ENCODE peak calls at places on chromosome 12, in five cellular contexts. O is SK-N-SH, U is GM23338, C is DND-41, B is PC-3. G is an unnamed sample.
A peak's percentile ranks its signal among the peaks of the same experiment; 100 is the strongest.

GRCh38 chr12:28603801-28604200 is 413.5 kb downstream of the CCDC91 start:
- DNase-seq in B (no peak), O (no peak), C (no peak), U (no peak), G (no peak)

GRCh38 chr12:104722541-104723534 is 235.3 kb downstream of the SLC41A2 start:
- DNase-seq in C (no peak), B (no peak), O (peak; percentile 73), U (peak; percentile 60), G (no peak)

GRCh38 chr12:96981053-96981452 is 74.0 kb downstream of the NEDD1 start:
- DNase-seq in C (no peak), U (no peak), B (peak; percentile 53), O (no peak), G (peak; percentile 18)

GRCh38 chr12:47704719-47705118 is 1.1 kb downstream of the RPAP3 start:
- DNase-seq in B (no peak), O (no peak), C (no peak), U (no peak), G (no peak)

GRCh38 chr12:109625131-109625559 is 51.6 kb downstream of the MVK start:
- DNase-seq in C (no peak), O (peak; percentile 85), U (no peak), B (peak; percentile 62), G (peak; percentile 44)

GRCh38 chr12:52555577-52555976 is 2.6 kb upstream of the KRT71 start:
- DNase-seq in O (no peak), U (no peak), B (no peak), C (no peak), G (no peak)

GRCh38 chr12:7834701-7835100 is 38.0 kb downstream of the SLC2A14 start:
- DNase-seq in C (no peak), O (no peak), U (no peak), B (no peak), G (peak; percentile 10)

GRCh38 chr12:6373022-6373787 is 2.2 kb downstream of the SCNN1A start:
- DNase-seq in O (no peak), C (no peak), U (no peak), B (no peak), G (no peak)

GRCh38 chr12:62006076-62006732 is 254.0 kb upstream of the USP15 start:
- DNase-seq in O (peak; percentile 49), C (peak; percentile 23), B (peak; percentile 63), U (peak; percentile 73), G (peak; percentile 52)

GRCh38 chr12:124241776-124242528 is 52.9 kb upstream of the RFLNA start:
- DNase-seq in O (no peak), C (no peak), U (peak; percentile 24), B (no peak), G (no peak)

GRCh38 chr12:123595729-123596128 is 6.2 kb upstream of the DDX55 start:
- DNase-seq in B (peak; percentile 44), U (no peak), O (no peak), C (no peak), G (peak; percentile 21)

DNA sequence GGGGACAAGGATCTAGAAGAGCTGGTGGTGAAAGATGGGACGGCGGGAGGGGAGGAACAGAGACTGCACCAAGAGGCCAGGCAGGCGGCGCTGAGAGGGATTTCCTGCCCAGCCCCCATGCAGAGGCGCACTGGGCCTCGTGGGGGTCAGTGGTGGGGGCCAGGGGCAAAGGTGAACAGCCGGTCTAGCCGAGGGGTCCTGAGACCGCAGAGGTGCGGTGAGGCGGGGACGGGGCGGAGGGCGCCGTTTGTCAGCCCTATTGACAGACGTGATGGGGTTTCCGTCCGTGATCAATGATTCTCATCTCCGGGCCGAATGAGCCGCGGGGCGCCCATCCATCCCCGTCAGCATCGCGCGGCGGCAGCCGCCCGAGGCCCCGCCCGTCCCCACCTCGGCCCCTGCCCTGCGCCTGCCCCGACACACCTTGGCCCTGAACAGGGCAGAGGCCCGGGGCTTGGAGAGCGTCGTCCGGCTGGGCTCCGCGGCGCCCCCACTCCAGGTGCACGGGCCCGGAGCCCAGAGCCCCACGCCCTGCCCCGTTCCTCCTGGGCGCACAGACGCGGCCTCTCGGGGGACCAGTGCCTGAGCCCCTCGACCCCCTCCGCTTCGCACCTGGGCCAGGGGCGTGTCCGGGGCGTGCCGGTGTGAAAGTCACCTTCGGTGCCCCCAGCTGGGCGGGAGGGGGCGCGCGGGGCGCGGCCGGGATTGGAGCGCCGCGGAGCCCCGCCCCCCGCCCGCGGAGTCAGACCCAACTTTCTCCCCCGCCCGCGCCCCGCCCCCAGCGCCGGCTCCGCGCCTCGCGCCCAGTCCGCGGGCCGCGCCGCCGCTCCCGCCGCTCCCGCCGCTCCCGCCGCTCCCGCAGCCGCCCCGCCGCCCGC is at the start of gene NXPH4:
- DNase-seq in O (peak; percentile 79), C (no peak), U (peak; percentile 86), B (peak; percentile 40), G (peak; percentile 57)
- H2AFZ ChIP-seq in O (peak within 1 kb of the TSS; percentile 83), C (no peak within 1 kb of the TSS), U (peak within 1 kb of the TSS; percentile 90), B (peak within 1 kb of the TSS; percentile 75), G (no peak within 1 kb of the TSS)

GRCh38 chr12:68977909-68978610 is 45.1 kb upstream of the CPM start:
- DNase-seq in C (no peak), B (no peak), U (no peak), O (no peak), G (no peak)
- H3K27ac ChIP-seq in C (no peak overlapping the region), B (no peak overlapping the region), U (no peak overlapping the region), O (no peak overlapping the region), G (no peak overlapping the region)

DNA sequence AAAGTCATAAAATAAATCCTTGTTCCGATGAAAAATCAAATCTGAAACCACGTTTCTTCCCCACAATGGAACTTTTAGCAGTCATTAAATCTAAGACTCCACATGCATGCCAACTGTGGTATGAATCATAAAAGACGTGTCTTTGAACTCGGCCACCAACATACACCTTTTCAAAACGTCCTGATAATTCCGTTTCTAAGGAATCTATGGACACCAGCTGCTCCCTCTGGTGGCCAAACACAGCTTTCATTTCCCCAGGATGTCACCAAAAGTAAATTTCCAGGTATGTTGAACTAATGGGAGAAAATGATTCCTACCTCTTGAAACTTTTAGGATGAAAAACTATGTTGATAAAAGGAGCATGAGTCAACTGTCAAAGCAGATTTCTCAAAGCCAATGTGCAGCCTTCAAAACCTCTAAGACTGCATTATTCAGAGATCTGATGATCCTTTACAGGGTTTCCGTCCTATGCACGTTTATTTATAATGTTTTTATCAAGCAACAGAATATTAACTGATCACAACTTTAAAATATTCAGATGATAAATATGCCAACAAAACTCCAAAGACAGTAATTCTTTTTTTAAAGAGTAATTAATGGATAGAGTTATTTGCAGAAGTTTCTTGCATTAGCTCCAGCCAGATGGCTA is 96.2 kb downstream of the CIT start:
- DNase-seq in C (no peak), U (peak; percentile 73), B (peak; percentile 91), O (peak; percentile 59), G (peak; percentile 82)
- H2AFZ ChIP-seq in C (no peak overlapping the region), U (no peak overlapping the region), B (peak overlapping the region; percentile 31), O (peak overlapping the region; percentile 44), G (peak overlapping the region; percentile 14)

GRCh38 chr12:57342207-57342691 is 88.6 kb downstream of the R3HDM2 start:
- DNase-seq in O (peak; percentile 48), C (no peak), U (peak; percentile 76), B (no peak), G (peak; percentile 51)
- H3K27ac ChIP-seq in O (no peak overlapping the region), C (no peak overlapping the region), U (peak overlapping the region; percentile 8), B (no peak overlapping the region), G (no peak overlapping the region)

DNA sequence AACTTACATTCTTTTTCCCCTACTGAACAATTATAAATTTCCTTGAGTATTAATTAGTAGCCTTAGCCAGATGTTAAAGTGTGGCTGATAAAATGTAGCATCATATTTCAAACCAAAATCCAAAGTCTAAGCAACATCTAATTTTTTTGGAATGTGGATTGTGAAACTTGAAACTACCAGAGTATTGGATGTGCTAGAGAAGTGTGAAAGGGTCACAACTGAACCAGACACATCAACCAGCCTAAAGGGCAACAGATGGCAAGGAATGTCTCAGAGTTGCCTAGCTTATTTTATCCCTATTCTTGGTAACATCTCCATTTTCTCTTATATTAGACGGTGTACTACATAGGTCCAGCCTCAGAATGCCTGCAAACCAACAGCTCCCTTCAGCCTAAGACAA is 153.1 kb upstream of the DCN start:
- DNase-seq in C (no peak), U (no peak), O (no peak), B (no peak), G (no peak)
- H2AFZ ChIP-seq in C (no peak overlapping the region), U (no peak overlapping the region), O (no peak overlapping the region), B (no peak overlapping the region), G (no peak overlapping the region)